ENCODE peak calls at places on chromosomes 4 and X, in five cellular contexts. N, R, E, I and G are unnamed samples. For H3K4me1, the result is how much of the 10 kb centered on the place peaks cover.

GRCh38 chr4:81455895-81456294 is 15.8 kb downstream of the RASGEF1B start:
- DNase-seq in N (no peak), R (no peak), E (no peak), I (no peak), G (no peak)

GRCh38 chrX:71911023-71911730 is 532 bp downstream of the NHSL2 start:
- DNase-seq in N (no peak), R (peak), E (peak), I (no peak), G (no peak)

GRCh38 chr4:107931775-107932321 is 499 bp downstream of the CYP2U1 start:
- DNase-seq in N (no peak), R (no peak), E (peak), I (peak), G (no peak)

GRCh38 chrX:25028726-25029125 is 13.0 kb upstream of the ARX start:
- DNase-seq in N (no peak), R (no peak), E (no peak), I (no peak), G (no peak)

GRCh38 chr4:55661398-55662056 is 25.4 kb upstream of the NMU start:
- DNase-seq in N (no peak), R (no peak), E (peak), I (no peak), G (no peak)

GRCh38 chr4:118034061-118034785 is at the start of gene NDST3:
- DNase-seq in N (peak), R (peak), E (peak), I (peak), G (peak)

GRCh38 chrX:16101581-16101980 is 21.8 kb upstream of the GRPR start:
- DNase-seq in N (no peak), R (no peak), E (no peak), I (no peak), G (no peak)

GRCh38 chr4:83128235-83128929 is 13.9 kb upstream of the PLAC8 start:
- DNase-seq in N (no peak), R (no peak), E (no peak), I (no peak), G (no peak)

GRCh38 chrX:136473663-136474062 is 14.1 kb upstream of the BRS3 start:
- DNase-seq in N (no peak), R (no peak), E (no peak), I (no peak), G (no peak)

GRCh38 chr4:41709844-41710481 is 38.6 kb downstream of the PHOX2B start:
- DNase-seq in N (no peak), R (no peak), E (no peak), I (no peak), G (peak)

GRCh38 chrX:44157293-44157692 is 184.1 kb upstream of the NDP start:
- DNase-seq in N (no peak), R (no peak), E (no peak), I (no peak), G (no peak)

GRCh38 chr4:7128234-7128633 is 60.4 kb upstream of the GRPEL1 start:
- DNase-seq in N (no peak), R (no peak), E (peak), I (no peak), G (no peak)

GRCh38 chr4:102427599-102427998 is 73.6 kb upstream of the NFKB1 start:
- DNase-seq in N (no peak), R (no peak), E (no peak), I (no peak), G (no peak)

GRCh38 chr4:102437111-102437510 is 64.0 kb upstream of the NFKB1 start:
- DNase-seq in N (no peak), R (no peak), E (no peak), I (no peak), G (no peak)

GRCh38 chr4:102430511-102430910 is 70.6 kb upstream of the NFKB1 start:
- DNase-seq in N (no peak), R (no peak), E (no peak), I (no peak), G (no peak)

GRCh38 chr4:102429553-102429952 is 71.6 kb upstream of the NFKB1 start:
- DNase-seq in N (no peak), R (peak), E (no peak), I (no peak), G (no peak)

GRCh38 chr4:102431608-102431961 is 69.6 kb upstream of the NFKB1 start:
- DNase-seq in N (no peak), R (no peak), E (no peak), I (no peak), G (no peak)
- H3K27ac ChIP-seq in N (peak), R (no peak), E (no peak), I (no peak), G (no peak)

DNA sequence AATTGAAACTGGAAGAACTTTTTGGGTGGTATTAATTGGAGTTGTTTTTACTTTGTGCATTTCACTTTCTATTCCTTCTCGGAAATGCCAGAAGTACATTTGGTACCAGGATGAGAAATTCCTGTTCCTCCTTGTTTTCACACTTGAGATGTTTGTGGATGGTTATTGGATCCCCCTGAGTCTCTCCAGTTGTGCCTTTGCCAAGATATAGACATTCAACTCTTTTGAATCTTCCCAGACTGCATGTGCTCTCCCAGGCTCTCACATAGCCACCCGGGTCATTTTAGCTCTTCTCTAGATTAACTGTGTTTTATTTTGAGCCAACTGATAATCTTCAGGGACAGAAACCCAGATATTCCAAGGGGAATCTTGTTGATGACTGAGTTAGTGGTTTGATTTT is 120.5 kb downstream of the AFF1 start:
- DNase-seq in N (no peak), R (no peak), E (no peak), I (no peak), G (peak)
- H3K4me1 ChIP-seq in N (half or more), R (under half), E (half or more), I (half or more), G (under half)

GRCh38 chr4:147309434-147309833 is 171.5 kb upstream of the EDNRA start:
- DNase-seq in N (no peak), R (no peak), E (peak), I (no peak), G (no peak)

GRCh38 chr4:147313114-147313513 is 167.8 kb upstream of the EDNRA start:
- DNase-seq in N (no peak), R (no peak), E (no peak), I (no peak), G (no peak)

GRCh38 chr4:147311956-147312355 is 168.9 kb upstream of the EDNRA start:
- DNase-seq in N (no peak), R (no peak), E (no peak), I (no peak), G (no peak)

GRCh38 chr4:147310312-147310711 is 170.6 kb upstream of the EDNRA start:
- DNase-seq in N (no peak), R (no peak), E (no peak), I (no peak), G (no peak)

DNA sequence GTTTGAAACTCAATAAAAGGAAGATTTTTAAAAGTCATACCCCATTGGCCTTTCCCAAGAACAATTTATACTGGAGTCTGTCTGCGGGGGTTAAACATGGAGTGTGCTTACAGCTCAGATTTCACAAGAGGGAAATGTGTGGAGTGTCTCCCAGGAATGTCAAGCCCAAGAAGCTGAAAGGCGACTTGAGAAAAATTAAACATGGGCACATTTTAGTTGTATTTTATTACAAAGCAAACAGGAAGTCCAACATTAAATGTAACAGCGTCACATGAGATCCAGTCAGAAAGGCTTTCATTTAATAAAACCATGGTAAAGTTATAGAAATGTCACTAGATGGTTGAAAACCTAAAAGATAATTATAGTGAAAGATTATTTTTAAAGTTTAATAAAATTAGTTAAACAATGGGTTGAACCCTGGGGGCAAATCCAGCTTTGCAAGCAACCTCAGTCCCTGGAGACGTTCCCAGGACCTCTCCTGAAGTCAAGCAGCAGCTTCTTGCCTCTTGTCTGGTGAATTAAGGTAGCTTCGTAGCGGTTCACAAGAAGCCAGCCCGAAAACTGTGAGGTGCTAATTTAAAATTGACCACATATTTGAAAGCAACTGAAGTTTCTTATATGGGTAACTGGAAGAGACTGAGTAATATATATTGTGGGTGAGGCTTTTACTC is 168.4 kb upstream of the EDNRA start:
- DNase-seq in N (no peak), R (no peak), E (peak), I (no peak), G (peak)
- H3K27ac ChIP-seq in N (no peak), R (no peak), E (peak), I (no peak), G (no peak)

DNA sequence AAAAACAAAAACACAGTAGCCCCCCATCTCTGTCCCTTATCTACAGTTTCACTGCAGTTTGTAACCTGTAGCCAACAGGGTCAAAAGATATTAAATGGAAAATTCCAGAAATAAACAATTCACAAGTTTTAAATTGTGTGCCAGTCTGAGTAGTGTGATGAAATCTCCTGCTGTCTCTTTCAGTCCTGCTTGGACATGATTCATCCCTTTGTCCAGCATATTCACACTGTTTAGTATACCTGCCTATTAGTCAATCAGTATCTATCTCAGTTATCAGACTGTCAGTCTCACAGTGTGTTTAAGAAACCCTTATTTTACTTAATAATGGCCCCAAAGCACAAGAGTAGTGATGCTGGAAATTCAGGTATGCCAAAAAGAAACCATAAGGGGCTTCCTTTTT is 21.9 kb downstream of the CNOT6L start:
- DNase-seq in N (no peak), R (no peak), E (no peak), I (no peak), G (peak)
- H3K4me1 ChIP-seq in N (under half), R (under half), E (under half), I (half or more), G (under half)